ENCODE peak calls at places on chromosomes 7 and 10, in eight cellular contexts. F, P, G, K, W, J, B and V are unnamed samples.

GRCh38 chr7:48090095-48090805 is 1.2 kb downstream of the UPP1 start:
- DNase-seq in J (peak), P (no peak), B (peak), W (no peak), G (peak), F (peak), K (peak), V (peak)

GRCh38 chr10:97943294-97943693 is 87.1 kb downstream of the CRTAC1 start:
- DNase-seq in B (no peak), G (no peak), K (no peak), J (no peak), P (no peak), F (no peak), W (no peak), V (no peak)

GRCh38 chr10:1448252-1448901 is 288.9 kb downstream of the ADARB2 start:
- DNase-seq in K (no peak), B (no peak), W (no peak), J (no peak), P (no peak), F (no peak), G (no peak), V (no peak)

GRCh38 chr7:101507791-101508252 is 121.3 kb downstream of the MYL10 start:
- DNase-seq in J (peak), B (peak), K (peak), W (peak), F (peak), G (peak), P (peak), V (no peak)

GRCh38 chr7:151086802-151087246 is 549 bp downstream of the AGAP3 start:
- DNase-seq in K (peak), F (no peak), J (peak), P (no peak), W (peak), B (peak), G (peak), V (peak)

GRCh38 chr10:8183241-8183704 is 128.8 kb downstream of the GATA3 start:
- DNase-seq in K (no peak), P (no peak), B (peak), W (peak), F (no peak), G (peak), J (no peak), V (no peak)

GRCh38 chr10:77925795-77926565 is 575 bp downstream of the DLG5 start:
- DNase-seq in P (no peak), J (peak), F (no peak), G (peak), K (peak), W (peak), B (peak), V (peak)

GRCh38 chr7:2709553-2710165 is 21.7 kb downstream of the AMZ1 start:
- DNase-seq in W (peak), B (peak), K (peak), J (peak), G (peak), F (peak), P (peak), V (peak)

GRCh38 chr10:104643023-104643663 is 2.1 kb downstream of the SORCS3 start:
- DNase-seq in P (no peak), J (no peak), K (no peak), B (no peak), W (no peak), F (no peak), G (no peak), V (no peak)

GRCh38 chr7:114874170-114874569 is 47.7 kb upstream of the MDFIC start:
- DNase-seq in B (no peak), F (no peak), P (no peak), K (no peak), W (no peak), J (no peak), G (no peak), V (no peak)

GRCh38 chr7:124275411-124275810 is 242.5 kb upstream of the TMEM229A start:
- DNase-seq in G (no peak), P (no peak), F (peak), K (no peak), J (no peak), W (no peak), B (no peak), V (no peak)

GRCh38 chr7:822692-823276 is 9.5 kb upstream of the SUN1 start:
- DNase-seq in G (no peak), W (no peak), J (no peak), F (no peak), K (no peak), B (no peak), P (no peak), V (no peak)

GRCh38 chr7:158935062-158935461 is 78.7 kb downstream of the DYNC2I1 start:
- DNase-seq in G (no peak), B (no peak), W (no peak), P (no peak), J (no peak), F (no peak), K (no peak), V (no peak)

GRCh38 chr10:94208315-94208714 is 154.4 kb downstream of the NOC3L start:
- DNase-seq in B (no peak), P (no peak), W (no peak), J (no peak), G (no peak), K (no peak), F (no peak), V (no peak)

GRCh38 chr7:76423666-76424412 is 911 bp upstream of the ZP3 start:
- DNase-seq in F (no peak), G (no peak), K (no peak), P (peak), B (peak), J (no peak), W (no peak), V (no peak)

GRCh38 chr7:12397671-12398070 is 6.0 kb downstream of the VWDE start:
- DNase-seq in G (no peak), W (no peak), B (no peak), K (no peak), P (no peak), F (no peak), J (no peak), V (no peak)

GRCh38 chr7:46452781-46453180 is 531.7 kb upstream of the IGFBP3 start:
- DNase-seq in J (no peak), B (no peak), W (no peak), G (peak), P (peak), K (no peak), F (no peak), V (no peak)

GRCh38 chr10:81909453-81909852 is 34.5 kb downstream of the NRG3 start:
- DNase-seq in B (no peak), W (no peak), K (no peak), F (no peak), J (no peak), G (no peak), P (no peak), V (no peak)

GRCh38 chr10:11874568-11875182 is 51.5 kb downstream of the PROSER2 start:
- DNase-seq in G (peak), B (peak), J (peak), K (no peak), W (no peak), F (peak), P (no peak), V (peak)

GRCh38 chr10:124646483-124647352 is 97.5 kb downstream of the FAM53B start:
- DNase-seq in G (peak), F (peak), J (peak), P (peak), B (peak), W (peak), K (peak), V (peak)

GRCh38 chr10:60114765-60115586 is 208.6 kb upstream of the CCDC6 start:
- DNase-seq in G (peak), K (no peak), P (peak), J (peak), B (peak), W (peak), F (peak), V (peak)

GRCh38 chr10:61869772-61870520 is 31.6 kb upstream of the ARID5B start:
- DNase-seq in P (peak), F (peak), G (peak), W (no peak), K (no peak), J (peak), B (peak), V (peak)

GRCh38 chr7:70681847-70682350 is 450.0 kb upstream of the GALNT17 start:
- DNase-seq in F (no peak), G (no peak), P (no peak), J (no peak), W (no peak), K (no peak), B (no peak), V (no peak)
- H3K4me3 ChIP-seq in F (no peak), G (no peak), P (no peak), J (no peak), W (no peak), K (no peak), B (no peak), V (peak)

GRCh38 chr10:130899856-130900255 is 411.7 kb downstream of the TCERG1L start:
- DNase-seq in G (no peak), F (no peak), K (no peak), P (no peak), B (no peak), J (no peak), W (no peak), V (no peak)
- TF ChIP-seq CTCF in G (no peak), F (no peak), K (no peak), P (no peak), B (no peak), J (no peak), W (no peak), V (no peak)

GRCh38 chr10:89392974-89393373 is 551 bp downstream of the IFIT1 start:
- DNase-seq in P (peak), K (peak), B (peak), G (peak), W (peak), F (peak), J (peak), V (peak)

GRCh38 chr10:89389254-89389653 is 3.2 kb upstream of the IFIT1 start:
- DNase-seq in G (peak), B (peak), P (peak), F (peak), J (peak), K (no peak), W (peak), V (peak)

GRCh38 chr10:89390875-89391576 is 1.4 kb upstream of the IFIT1 start:
- DNase-seq in J (no peak), B (peak), F (peak), P (no peak), G (no peak), W (no peak), K (no peak), V (no peak)

GRCh38 chr10:89393898-89394297 is 1.5 kb downstream of the IFIT1 start:
- DNase-seq in J (no peak), P (no peak), G (no peak), W (no peak), B (no peak), K (no peak), F (no peak), V (no peak)

DNA sequence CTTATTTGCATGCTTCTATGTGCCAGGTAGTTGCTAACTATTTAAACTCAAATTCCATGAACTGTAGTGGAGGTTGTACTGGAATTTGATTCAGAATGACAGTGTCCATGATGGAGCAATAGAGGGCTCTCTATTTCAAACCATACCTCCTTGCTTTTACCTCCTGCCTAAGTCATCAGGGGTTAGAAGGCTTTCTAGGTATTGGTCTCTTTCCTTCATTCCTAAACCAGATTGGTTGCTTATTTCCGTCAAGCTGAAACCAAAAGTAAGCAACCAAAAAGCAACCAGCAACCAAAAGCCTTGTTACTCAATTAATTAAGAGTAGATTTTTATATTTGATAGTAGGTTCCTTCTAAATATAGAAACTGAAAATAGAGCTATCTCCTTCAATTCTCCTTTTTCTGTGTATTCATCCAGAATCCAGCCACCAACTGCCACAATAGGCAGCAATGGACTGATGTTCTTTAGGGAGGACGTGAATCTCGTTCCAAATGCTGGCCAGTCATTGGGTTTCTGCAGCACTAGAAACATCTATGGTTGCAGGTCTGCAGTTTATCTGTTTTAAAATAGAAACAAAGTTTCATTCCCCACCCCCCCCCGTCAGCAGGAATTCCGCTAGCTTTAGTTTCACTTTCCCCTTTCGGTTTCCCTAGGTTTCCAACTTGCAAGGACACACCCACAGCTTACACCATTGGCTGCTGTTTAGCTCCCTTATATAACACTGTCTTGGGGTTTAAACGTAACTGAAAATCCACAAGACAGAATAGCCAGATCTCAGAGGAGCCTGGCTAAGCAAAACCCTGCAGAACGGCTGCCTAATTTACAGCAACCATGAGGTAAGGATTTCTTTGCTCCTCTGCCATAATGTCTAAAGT is at the start of gene IFIT1:
- DNase-seq in K (peak), P (peak), G (peak), B (peak), W (peak), F (peak), J (peak), V (peak)
- H3K4me3 ChIP-seq in K (peak), P (peak), G (peak), B (peak), W (peak), F (peak), J (peak), V (peak)

GRCh38 chr10:89414879-89415821 is 782 bp downstream of the IFIT5 start:
- DNase-seq in P (peak), G (peak), K (peak), J (peak), F (peak), B (peak), W (peak), V (peak)

GRCh38 chr10:89421018-89421476 is 6.7 kb downstream of the IFIT5 start:
- DNase-seq in B (no peak), P (no peak), K (no peak), G (no peak), J (no peak), F (no peak), W (no peak), V (no peak)

GRCh38 chr10:89414146-89414878 is at the start of gene IFIT5:
- DNase-seq in P (peak), W (peak), J (peak), G (peak), F (peak), B (peak), K (peak), V (peak)

GRCh38 chr10:89416465-89416864 is 2.1 kb downstream of the IFIT5 start:
- DNase-seq in K (no peak), W (no peak), P (no peak), J (no peak), B (no peak), G (peak), F (no peak), V (no peak)

DNA sequence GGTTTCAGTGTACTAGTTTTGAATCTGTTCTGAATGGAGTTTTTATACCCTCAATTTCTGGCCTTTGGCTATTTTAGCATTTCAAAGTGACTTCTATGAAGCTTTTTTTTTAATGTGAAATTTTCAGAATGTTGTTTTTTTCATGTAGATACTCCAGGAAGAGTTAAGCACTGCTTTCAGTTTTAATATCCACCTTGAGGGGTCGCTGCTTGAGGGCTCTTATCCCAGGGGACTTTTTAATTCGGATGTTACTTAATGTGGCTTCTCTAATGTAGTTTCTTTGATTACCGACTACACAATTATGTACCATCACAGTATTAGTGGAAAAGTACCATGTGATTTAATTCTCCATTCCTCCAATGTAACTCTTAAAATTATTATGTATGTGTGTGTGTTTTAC is 5.2 kb downstream of the IFIT5 start:
- DNase-seq in B (peak), G (peak), F (peak), J (peak), W (peak), P (peak), K (no peak), V (peak)
- TF ChIP-seq CTCF in B (peak), G (peak), F (peak), J (peak), W (peak), P (peak), K (peak), V (peak)

DNA sequence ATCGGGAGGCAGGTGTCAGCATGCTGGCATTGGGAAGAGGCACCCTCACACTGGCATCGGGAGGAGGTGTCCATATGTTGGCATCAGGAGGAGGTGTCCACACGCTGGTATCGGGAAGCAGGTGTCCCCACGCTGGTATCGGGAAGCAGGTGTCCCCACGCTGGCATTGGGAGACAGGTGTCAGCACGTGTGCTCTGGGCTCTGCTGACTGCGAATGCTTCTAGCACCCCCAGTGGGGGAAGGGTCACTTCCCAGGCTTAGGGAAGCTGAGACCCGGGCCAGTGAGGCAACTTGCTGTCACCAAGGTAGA is 92.5 kb upstream of the IKZF1 start:
- DNase-seq in F (no peak), W (no peak), J (no peak), K (no peak), P (no peak), G (no peak), B (no peak), V (no peak)
- H3K4me3 ChIP-seq in F (no peak), W (no peak), J (no peak), K (no peak), P (no peak), G (no peak), B (no peak), V (no peak)

GRCh38 chr10:71615538-71616329 is 103.8 kb downstream of the C10orf105 start:
- DNase-seq in B (no peak), J (no peak), K (no peak), F (no peak), W (no peak), G (no peak), P (no peak), V (no peak)
- TF ChIP-seq CTCF in B (no peak), J (no peak), K (no peak), F (no peak), W (no peak), G (no peak), P (no peak), V (no peak)

DNA sequence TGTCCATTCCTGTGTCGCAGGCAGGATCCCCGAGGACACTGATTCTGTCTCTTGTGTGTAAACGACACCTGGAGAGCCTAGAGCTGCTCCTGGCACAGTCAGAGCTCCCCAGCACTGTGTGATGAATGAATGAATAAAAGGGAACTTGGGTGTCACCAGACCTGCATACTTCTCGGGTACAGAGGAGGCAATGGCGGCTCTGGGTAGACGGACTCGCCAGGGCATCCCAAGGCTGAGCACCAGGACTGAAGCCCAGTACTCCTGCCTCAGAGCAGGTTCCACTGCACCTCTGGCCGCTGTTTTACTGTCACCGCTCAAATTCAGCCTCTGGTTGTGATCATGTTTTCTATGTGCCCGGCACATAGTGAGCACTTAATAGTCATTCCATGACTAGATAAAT is 255.8 kb downstream of the GLRX3 start:
- DNase-seq in P (no peak), G (no peak), K (no peak), B (no peak), J (no peak), F (no peak), W (no peak), V (no peak)
- H3K4me3 ChIP-seq in P (no peak), G (no peak), K (no peak), B (no peak), J (no peak), F (no peak), W (no peak), V (no peak)

GRCh38 chr7:149028346-149029109 is at the start of gene PDIA4:
- DNase-seq in W (peak), F (peak), J (peak), K (peak), B (peak), P (peak), G (peak), V (peak)
- TF ChIP-seq CTCF in W (peak), F (peak), J (no peak), K (no peak), B (peak), P (peak), G (peak), V (no peak)

DNA sequence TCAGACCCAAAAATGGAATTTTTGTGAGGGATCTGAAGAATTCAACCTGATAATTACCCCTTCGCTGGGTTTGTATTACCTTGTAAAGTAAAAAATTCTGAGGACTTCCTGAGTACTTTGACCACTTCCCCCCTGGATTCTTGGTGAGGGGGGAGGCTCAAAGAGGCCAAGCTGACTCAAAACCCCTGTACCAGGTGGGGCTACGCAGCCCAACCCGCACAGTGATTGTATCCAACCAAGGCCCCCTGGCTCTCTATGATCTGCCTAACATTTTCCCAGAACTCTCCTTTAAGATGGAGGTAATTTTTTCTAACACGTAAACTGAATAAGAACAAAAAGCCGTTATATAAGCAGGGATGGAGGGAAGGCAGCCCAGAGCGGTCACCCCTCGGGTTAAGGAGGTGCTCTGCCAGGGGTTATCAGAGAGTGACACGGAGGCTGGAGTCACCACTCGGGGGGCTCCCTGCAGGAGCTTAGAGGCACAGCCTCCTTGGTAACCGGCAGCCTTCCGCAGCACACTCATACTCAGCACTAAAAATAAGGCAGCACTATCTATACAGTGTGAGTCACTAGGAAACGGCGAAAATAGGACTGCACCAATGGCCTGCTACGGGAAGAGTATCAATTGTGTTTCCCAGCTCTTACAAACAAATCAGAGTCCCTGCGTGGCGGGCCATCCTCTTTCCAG is 255.4 kb downstream of the ELMO1 start:
- DNase-seq in G (peak), F (no peak), B (peak), K (no peak), P (no peak), J (no peak), W (no peak), V (no peak)
- H3K4me3 ChIP-seq in G (no peak), F (no peak), B (peak), K (no peak), P (no peak), J (no peak), W (no peak), V (no peak)